ENCODE peak calls at places on chromosomes 7 and 10, in nine cellular contexts. P is left ventricle myocardium inferior, U is glutamatergic neuron, O is H9, S is heart left ventricle, E is H1, Z is AG09319, D is AG10803, W is fibroblast of lung. K is an unnamed sample.

GRCh38 chr7:117808273-117808868 is 64.9 kb downstream of the CTTNBP2 start:
- DNase-seq in P (peak; percentile 29), U (no peak), O (no peak), S (no peak), E (no peak), Z (no peak), D (no peak), W (peak; percentile 87), K (no peak)

GRCh38 chr7:8214162-8214897 is 47.6 kb downstream of the ICA1 start:
- DNase-seq in P (no peak), U (no peak), O (no peak), S (no peak), E (no peak), Z (no peak), D (peak; percentile 56), W (peak; percentile 39), K (no peak)

GRCh38 chr7:134587736-134588135 is 38.8 kb downstream of the AKR1B15 start:
- DNase-seq in P (no peak), U (no peak), O (no peak), S (no peak), E (no peak), Z (no peak), D (no peak), W (no peak), K (no peak)

GRCh38 chr7:19715499-19715898 is 6.7 kb upstream of the POLR1F start:
- DNase-seq in P (no peak), U (no peak), O (no peak), S (no peak), E (no peak), Z (no peak), D (no peak), W (no peak), K (no peak)

GRCh38 chr10:5094265-5095205 is at the start of gene AKR1C3:
- DNase-seq in P (no peak), U (no peak), O (peak; percentile 60), S (no peak), E (peak; percentile 27), Z (peak; percentile 54), D (peak; percentile 82), W (peak; percentile 58), K (no peak)

GRCh38 chr10:118615888-118616287 is 20.4 kb upstream of the PRLHR start:
- DNase-seq in P (no peak), U (no peak), O (no peak), S (no peak), E (no peak), Z (no peak), D (peak; percentile 2), W (no peak), K (no peak)

GRCh38 chr10:109633846-109634245 is 289.5 kb downstream of the XPNPEP1 start:
- DNase-seq in P (no peak), U (no peak), O (no peak), S (no peak), E (no peak), Z (no peak), D (no peak), W (no peak), K (no peak)

GRCh38 chr7:114086906-114087651 is 168.3 kb upstream of the PPP1R3A start:
- DNase-seq in P (no peak), U (peak; percentile 40), O (no peak), S (no peak), E (no peak), Z (no peak), D (peak; percentile 34), W (peak; percentile 43), K (peak; percentile 30)

GRCh38 chr7:33650828-33651227 is 254.5 kb upstream of the BMPER start:
- DNase-seq in P (no peak), U (no peak), O (no peak), S (no peak), E (no peak), Z (peak; percentile 46), D (peak; percentile 82), W (no peak), K (no peak)

GRCh38 chr7:3005257-3005656 is 38.4 kb downstream of the CARD11 start:
- DNase-seq in P (no peak), U (no peak), O (no peak), S (no peak), E (no peak), Z (no peak), D (no peak), W (no peak), K (no peak)

GRCh38 chr7:28272461-28272877 is 91.9 kb upstream of the JAZF1 start:
- DNase-seq in P (peak; percentile 20), U (peak; percentile 63), O (peak; percentile 74), S (no peak), E (peak; percentile 44), Z (peak; percentile 45), D (peak; percentile 65), W (peak; percentile 47), K (peak; percentile 33)

GRCh38 chr7:28137471-28137870 is 43.1 kb downstream of the JAZF1 start:
- DNase-seq in P (no peak), U (no peak), O (no peak), S (no peak), E (no peak), Z (no peak), D (peak; percentile 40), W (peak; percentile 74), K (no peak)

GRCh38 chr7:135189961-135190360 is 19.5 kb upstream of the CYREN start:
- DNase-seq in P (no peak), U (no peak), O (no peak), S (no peak), E (no peak), Z (no peak), D (peak; percentile 72), W (no peak), K (no peak)

GRCh38 chr7:129224251-129225205 is at the start of gene AHCYL2:
- DNase-seq in P (peak; percentile 99), U (peak; percentile 96), O (peak; percentile 98), S (peak; percentile 99), E (peak; percentile 88), Z (peak; percentile 92), D (peak; percentile 97), W (peak; percentile 97), K (peak; percentile 95)

GRCh38 chr7:47956220-47956619 is 8.0 kb upstream of the PKD1L1 start:
- DNase-seq in P (no peak), U (no peak), O (no peak), S (no peak), E (no peak), Z (no peak), D (no peak), W (no peak), K (no peak)

GRCh38 chr7:2071133-2071832 is 161.5 kb downstream of the MAD1L1 start:
- DNase-seq in P (no peak), U (no peak), O (peak; percentile 57), S (no peak), E (no peak), Z (no peak), D (no peak), W (no peak), K (peak; percentile 64)

GRCh38 chr10:75233444-75234016 is 2.2 kb downstream of the COMTD1 start:
- DNase-seq in P (no peak), U (no peak), O (no peak), S (no peak), E (no peak), Z (no peak), D (no peak), W (no peak), K (no peak)

GRCh38 chr10:128150551-128150950 is 24.3 kb upstream of the MKI67 start:
- DNase-seq in P (no peak), U (no peak), O (no peak), S (no peak), E (no peak), Z (no peak), D (no peak), W (no peak), K (no peak)

GRCh38 chr7:7884855-7885254 is 83.7 kb upstream of the GLCCI1 start:
- DNase-seq in P (no peak), U (no peak), O (no peak), S (no peak), E (no peak), Z (no peak), D (peak; percentile 26), W (peak; percentile 63), K (no peak)

DNA sequence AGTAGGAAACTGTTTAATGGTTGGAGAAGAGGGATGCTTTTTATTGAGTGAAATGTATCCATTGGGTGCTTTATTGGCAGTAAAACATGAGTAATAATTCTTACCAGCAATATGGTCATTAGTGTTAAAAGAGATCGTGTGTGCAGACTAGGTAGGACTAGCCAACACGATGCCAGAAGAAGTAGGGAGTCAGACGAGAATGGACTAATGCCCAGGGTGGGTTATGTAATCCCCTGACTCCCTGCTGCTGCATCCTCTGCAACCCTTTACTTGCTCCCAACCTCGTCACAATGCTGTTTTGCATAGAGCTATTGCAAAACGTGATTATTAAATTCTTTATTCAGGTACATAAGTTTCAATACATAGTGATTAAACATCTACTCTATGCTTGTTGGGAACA is 1213.7 kb downstream of the GATA3 start:
- DNase-seq in P (no peak), U (no peak), O (no peak), S (no peak), E (no peak), Z (no peak), D (no peak), W (no peak), K (no peak)
- TF ChIP-seq CTCF in P (no peak), U (no peak), O (no peak), S (no peak), E (no peak), Z (no peak), D (no peak), W (no peak), K (no peak)

GRCh38 chr10:95558593-95559320 is 2.4 kb downstream of the SORBS1 start:
- DNase-seq in P (no peak), U (no peak), O (no peak), S (no peak), E (no peak), Z (no peak), D (no peak), W (no peak), K (no peak)
- TF ChIP-seq CTCF in P (no peak), U (no peak), O (no peak), S (peak; percentile 22), E (no peak), Z (no peak), D (no peak), W (no peak), K (no peak)

GRCh38 chr7:112763996-112764395 is 26.2 kb downstream of the TMEM168 start:
- DNase-seq in P (no peak), U (no peak), O (no peak), S (no peak), E (no peak), Z (no peak), D (no peak), W (no peak), K (no peak)
- TF ChIP-seq CTCF in P (no peak), U (no peak), O (no peak), S (no peak), E (no peak), Z (no peak), D (no peak), W (no peak), K (no peak)

DNA sequence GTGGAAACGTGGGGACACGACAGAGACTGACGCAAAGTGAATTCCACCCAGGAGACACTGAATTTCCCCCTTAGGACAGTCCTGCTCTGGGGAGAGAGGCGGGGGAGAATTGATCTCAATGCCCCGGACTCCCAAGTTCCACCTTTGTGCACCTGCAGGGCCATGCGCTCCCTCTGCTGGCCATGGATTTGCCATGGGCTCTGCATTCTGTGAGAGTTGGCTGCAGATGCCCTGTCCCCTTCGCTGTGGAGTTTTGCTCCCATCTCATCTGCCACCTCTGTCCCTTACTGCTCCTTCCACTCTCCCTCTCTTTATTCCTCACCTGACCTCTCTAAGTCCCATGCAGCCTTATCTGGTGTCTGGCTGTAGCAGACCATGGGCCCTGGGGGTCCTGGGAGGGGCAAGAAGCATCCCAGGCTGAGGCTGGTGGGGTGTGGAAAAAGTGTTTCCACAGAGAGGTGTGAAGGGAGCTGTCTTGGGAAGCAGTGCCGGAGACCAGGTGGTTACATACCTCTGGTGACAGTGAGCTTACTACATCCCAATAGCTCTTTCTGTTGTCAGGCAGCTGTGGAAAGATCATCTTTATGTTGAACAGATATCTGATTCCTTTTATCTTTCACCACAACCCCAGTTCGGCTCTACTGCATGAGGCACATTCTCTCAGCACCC is 14.3 kb downstream of the GHRHR start:
- DNase-seq in P (no peak), U (peak; percentile 66), O (peak; percentile 80), S (no peak), E (peak; percentile 43), Z (no peak), D (peak; percentile 12), W (no peak), K (no peak)
- TF ChIP-seq CTCF in P (peak; percentile 63), U (peak; percentile 41), O (peak; percentile 80), S (peak; percentile 49), E (peak; percentile 89), Z (peak; percentile 47), D (peak; percentile 50), W (peak; percentile 50), K (peak; percentile 28)